ENCODE peak calls at places on chromosomes 4 and X, in nine cellular contexts. G, V, P, Q, H, O, Z, Y and E are unnamed samples.

GRCh38 chr4:56655209-56655626 is 25.9 kb downstream of the HOPX start:
- DNase-seq in Q (peak), V (no peak), P (peak), O (no peak), H (no peak), G (peak), Y (no peak), Z (no peak), E (peak)

GRCh38 chr4:184246426-184246825 is 28.8 kb upstream of the ENPP6 start:
- DNase-seq in H (no peak), Z (no peak), G (no peak), Y (no peak), O (no peak), P (no peak), V (no peak), Q (no peak), E (no peak)

GRCh38 chr4:109979932-109980717 is 67.4 kb downstream of the EGF start:
- DNase-seq in P (peak), Z (peak), Q (no peak), G (no peak), V (no peak), Y (no peak), H (peak), O (no peak), E (no peak)

GRCh38 chr4:15385515-15385914 is 42.3 kb upstream of the C1QTNF7 start:
- DNase-seq in P (no peak), Q (no peak), O (no peak), H (no peak), Z (no peak), Y (no peak), G (no peak), V (no peak), E (no peak)

GRCh38 chr4:187172340-187172761 is 448.7 kb upstream of the FAT1 start:
- DNase-seq in Z (peak), Q (no peak), V (no peak), P (peak), G (no peak), H (peak), Y (peak), O (no peak), E (no peak)

GRCh38 chr4:153257966-153258365 is 53.7 kb downstream of the TRIM2 start:
- DNase-seq in O (no peak), Q (no peak), H (no peak), P (no peak), G (no peak), Y (no peak), V (no peak), Z (no peak), E (no peak)

GRCh38 chrX:68820476-68821110 is 8.2 kb upstream of the EFNB1 start:
- DNase-seq in O (no peak), Z (no peak), V (no peak), Y (no peak), Q (no peak), G (no peak), P (no peak), H (no peak), E (no peak)

GRCh38 chr4:140004580-140005314 is 149.2 kb downstream of the MAML3 start:
- DNase-seq in V (peak), Y (peak), H (no peak), G (no peak), O (no peak), Q (no peak), P (peak), Z (peak), E (peak)

GRCh38 chrX:40663880-40664630 is 16.7 kb upstream of the CXorf38 start:
- DNase-seq in O (no peak), Z (peak), Q (peak), P (peak), H (peak), Y (peak), V (no peak), G (no peak), E (peak)

GRCh38 chr4:76803522-76803921 is 94.4 kb downstream of the SOWAHB start:
- DNase-seq in O (no peak), P (peak), Q (peak), Z (peak), H (peak), G (no peak), Y (peak), V (no peak), E (no peak)